ENCODE peak calls at places on chromosome 15, in seven cellular contexts. One of them, this sample, is unnamed.

GRCh38 chr15:84099181-84099580 is 136.4 kb upstream of the GOLGA6L4 start:
- ATAC-seq in upper lobe of left lung: no peak
- ATAC-seq in esophagus mucosa: no peak
- ATAC-seq in right cardiac atrium: no peak
- ATAC-seq in RWPE2: peak
- ATAC-seq in activated B cell treated with CpG ODN at 0.5 μM for 24 hours: peak
- ATAC-seq in aorta: no peak
- ATAC-seq in this sample: peak

GRCh38 chr15:41251411-41251810 is 20.3 kb downstream of the CHP1 start:
- ATAC-seq in upper lobe of left lung: no peak
- ATAC-seq in esophagus mucosa: peak
- ATAC-seq in right cardiac atrium: no peak
- ATAC-seq in RWPE2: no peak
- ATAC-seq in activated B cell treated with CpG ODN at 0.5 μM for 24 hours: no peak
- ATAC-seq in aorta: no peak
- ATAC-seq in this sample: no peak

GRCh38 chr15:86373147-86373546 is 293.5 kb downstream of the AGBL1 start:
- ATAC-seq in upper lobe of left lung: no peak
- ATAC-seq in esophagus mucosa: peak
- ATAC-seq in right cardiac atrium: no peak
- ATAC-seq in RWPE2: peak
- ATAC-seq in activated B cell treated with CpG ODN at 0.5 μM for 24 hours: no peak
- ATAC-seq in aorta: no peak
- ATAC-seq in this sample: no peak

GRCh38 chr15:92846716-92847115 is 53.4 kb upstream of the CHD2 start:
- ATAC-seq in upper lobe of left lung: no peak
- ATAC-seq in esophagus mucosa: no peak
- ATAC-seq in right cardiac atrium: no peak
- ATAC-seq in RWPE2: no peak
- ATAC-seq in activated B cell treated with CpG ODN at 0.5 μM for 24 hours: no peak
- ATAC-seq in aorta: no peak
- ATAC-seq in this sample: no peak

GRCh38 chr15:86894269-86894668 is 814.6 kb downstream of the AGBL1 start:
- ATAC-seq in upper lobe of left lung: no peak
- ATAC-seq in esophagus mucosa: no peak
- ATAC-seq in right cardiac atrium: peak
- ATAC-seq in RWPE2: peak
- ATAC-seq in activated B cell treated with CpG ODN at 0.5 μM for 24 hours: no peak
- ATAC-seq in aorta: no peak
- ATAC-seq in this sample: no peak

GRCh38 chr15:63362196-63362595 is 19.4 kb downstream of the CA12 start:
- ATAC-seq in upper lobe of left lung: no peak
- ATAC-seq in esophagus mucosa: no peak
- ATAC-seq in right cardiac atrium: peak
- ATAC-seq in RWPE2: no peak
- ATAC-seq in activated B cell treated with CpG ODN at 0.5 μM for 24 hours: peak
- ATAC-seq in aorta: no peak
- ATAC-seq in this sample: peak

GRCh38 chr15:50484781-50485180 is 60.6 kb downstream of the USP8 start:
- ATAC-seq in upper lobe of left lung: no peak
- ATAC-seq in esophagus mucosa: no peak
- ATAC-seq in right cardiac atrium: no peak
- ATAC-seq in RWPE2: no peak
- ATAC-seq in activated B cell treated with CpG ODN at 0.5 μM for 24 hours: peak
- ATAC-seq in aorta: no peak
- ATAC-seq in this sample: peak

GRCh38 chr15:78347586-78348543 is 7.7 kb downstream of the CRABP1 start:
- ATAC-seq in upper lobe of left lung: peak
- ATAC-seq in esophagus mucosa: peak
- ATAC-seq in right cardiac atrium: no peak
- ATAC-seq in RWPE2: no peak
- ATAC-seq in activated B cell treated with CpG ODN at 0.5 μM for 24 hours: no peak
- ATAC-seq in aorta: no peak
- ATAC-seq in this sample: no peak

GRCh38 chr15:76345880-76346665 is 9.5 kb downstream of the ISL2 start:
- ATAC-seq in upper lobe of left lung: peak
- ATAC-seq in esophagus mucosa: peak
- ATAC-seq in right cardiac atrium: peak
- ATAC-seq in RWPE2: peak
- ATAC-seq in activated B cell treated with CpG ODN at 0.5 μM for 24 hours: peak
- ATAC-seq in aorta: peak
- ATAC-seq in this sample: peak

GRCh38 chr15:100520132-100520921 is 8.4 kb downstream of the CERS3 start:
- ATAC-seq in upper lobe of left lung: peak
- ATAC-seq in esophagus mucosa: peak
- ATAC-seq in right cardiac atrium: no peak
- ATAC-seq in RWPE2: peak
- ATAC-seq in activated B cell treated with CpG ODN at 0.5 μM for 24 hours: no peak
- ATAC-seq in aorta: no peak
- ATAC-seq in this sample: no peak

GRCh38 chr15:83709246-83709645 is 55.3 kb downstream of the ADAMTSL3 start:
- ATAC-seq in upper lobe of left lung: no peak
- ATAC-seq in esophagus mucosa: no peak
- ATAC-seq in right cardiac atrium: no peak
- ATAC-seq in RWPE2: no peak
- ATAC-seq in activated B cell treated with CpG ODN at 0.5 μM for 24 hours: no peak
- ATAC-seq in aorta: no peak
- ATAC-seq in this sample: no peak

GRCh38 chr15:75817151-75817935 is 25.9 kb upstream of the UBE2Q2 start:
- ATAC-seq in upper lobe of left lung: no peak
- ATAC-seq in esophagus mucosa: no peak
- ATAC-seq in right cardiac atrium: peak
- ATAC-seq in RWPE2: no peak
- ATAC-seq in activated B cell treated with CpG ODN at 0.5 μM for 24 hours: no peak
- ATAC-seq in aorta: no peak
- ATAC-seq in this sample: no peak

GRCh38 chr15:53116169-53116568 is 326.0 kb upstream of the ONECUT1 start:
- ATAC-seq in upper lobe of left lung: no peak
- ATAC-seq in esophagus mucosa: no peak
- ATAC-seq in right cardiac atrium: no peak
- ATAC-seq in RWPE2: no peak
- ATAC-seq in activated B cell treated with CpG ODN at 0.5 μM for 24 hours: no peak
- ATAC-seq in aorta: no peak
- ATAC-seq in this sample: no peak

GRCh38 chr15:50712018-50712417 is 25.4 kb upstream of the TRPM7 start:
- ATAC-seq in upper lobe of left lung: no peak
- ATAC-seq in esophagus mucosa: no peak
- ATAC-seq in right cardiac atrium: no peak
- ATAC-seq in RWPE2: no peak
- ATAC-seq in activated B cell treated with CpG ODN at 0.5 μM for 24 hours: no peak
- ATAC-seq in aorta: no peak
- ATAC-seq in this sample: no peak

GRCh38 chr15:62060896-62061280 is 641 bp upstream of the VPS13C start:
- ATAC-seq in upper lobe of left lung: no peak
- ATAC-seq in esophagus mucosa: no peak
- ATAC-seq in right cardiac atrium: peak
- ATAC-seq in RWPE2: no peak
- ATAC-seq in activated B cell treated with CpG ODN at 0.5 μM for 24 hours: no peak
- ATAC-seq in aorta: no peak
- ATAC-seq in this sample: no peak

GRCh38 chr15:67559158-67559557 is 16.7 kb downstream of the MAP2K5 start:
- ATAC-seq in upper lobe of left lung: no peak
- ATAC-seq in esophagus mucosa: no peak
- ATAC-seq in right cardiac atrium: no peak
- ATAC-seq in RWPE2: no peak
- ATAC-seq in activated B cell treated with CpG ODN at 0.5 μM for 24 hours: no peak
- ATAC-seq in aorta: no peak
- ATAC-seq in this sample: no peak

GRCh38 chr15:41772720-41773331 is 1.5 kb upstream of the MAPKBP1 start:
- ATAC-seq in upper lobe of left lung: peak
- ATAC-seq in esophagus mucosa: peak
- ATAC-seq in right cardiac atrium: peak
- ATAC-seq in RWPE2: peak
- ATAC-seq in activated B cell treated with CpG ODN at 0.5 μM for 24 hours: no peak
- ATAC-seq in aorta: peak
- ATAC-seq in this sample: no peak

GRCh38 chr15:62248277-62248974 is 83.3 kb upstream of the C2CD4B start:
- ATAC-seq in upper lobe of left lung: no peak
- ATAC-seq in esophagus mucosa: peak
- ATAC-seq in right cardiac atrium: no peak
- ATAC-seq in RWPE2: peak
- ATAC-seq in activated B cell treated with CpG ODN at 0.5 μM for 24 hours: no peak
- ATAC-seq in aorta: no peak
- ATAC-seq in this sample: no peak

GRCh38 chr15:71319935-71320334 is 204.7 kb downstream of the THSD4 start:
- ATAC-seq in upper lobe of left lung: no peak
- ATAC-seq in esophagus mucosa: no peak
- ATAC-seq in right cardiac atrium: no peak
- ATAC-seq in RWPE2: no peak
- ATAC-seq in activated B cell treated with CpG ODN at 0.5 μM for 24 hours: no peak
- ATAC-seq in aorta: no peak
- ATAC-seq in this sample: no peak

GRCh38 chr15:81781316-81781868 is 264.4 kb downstream of the MEX3B start:
- ATAC-seq in upper lobe of left lung: no peak
- ATAC-seq in esophagus mucosa: no peak
- ATAC-seq in right cardiac atrium: no peak
- ATAC-seq in RWPE2: no peak
- ATAC-seq in activated B cell treated with CpG ODN at 0.5 μM for 24 hours: no peak
- ATAC-seq in aorta: no peak
- ATAC-seq in this sample: no peak

GRCh38 chr15:63818191-63818590 is 15.6 kb downstream of the HERC1 start:
- ATAC-seq in upper lobe of left lung: no peak
- ATAC-seq in esophagus mucosa: no peak
- ATAC-seq in right cardiac atrium: peak
- ATAC-seq in RWPE2: no peak
- ATAC-seq in activated B cell treated with CpG ODN at 0.5 μM for 24 hours: no peak
- ATAC-seq in aorta: no peak
- ATAC-seq in this sample: no peak

This sample was measured in stimulated activated memory B cell treated with anti-CD40 and anti-IgM and Interleukin-4, amounts not matched to agents 10 μg/mL and 1 μg/mL and 100 μg/mL, for 72 hours.